ENCODE peak calls at places on chromosomes 7 and 10, in eight cellular contexts. H, S, U, T, E, M, P and W are unnamed samples.

GRCh38 chr10:25639646-25640045 is 294.4 kb upstream of the MYO3A start:
- DNase-seq in P (no peak), M (peak; percentile 2), U (no peak), S (no peak), H (no peak), E (no peak), T (no peak), W (no peak)

GRCh38 chr10:132849546-132850031 is 63.6 kb upstream of the NKX6-2 start:
- DNase-seq in U (peak; percentile 2), M (no peak), H (peak; percentile 18), S (no peak), T (no peak), P (no peak), E (no peak), W (no peak)

GRCh38 chr7:106199813-106200364 is 84.9 kb downstream of the NAMPT start:
- DNase-seq in P (no peak), H (no peak), T (no peak), U (no peak), M (no peak), S (no peak), E (no peak), W (no peak)

GRCh38 chr7:80721880-80722595 is 83.6 kb downstream of the CD36 start:
- DNase-seq in U (no peak), P (no peak), E (peak; percentile 63), H (no peak), T (peak; percentile 82), S (peak; percentile 31), M (peak; percentile 72), W (no peak)

GRCh38 chr7:117248810-117249209 is 74.0 kb downstream of the WNT2 start:
- DNase-seq in S (peak; percentile 29), T (no peak), P (no peak), E (no peak), H (peak; percentile 48), U (no peak), M (no peak), W (no peak)

GRCh38 chr10:122637371-122637770 is 62.3 kb downstream of the C10orf120 start:
- DNase-seq in H (peak; percentile 59), U (no peak), T (no peak), E (no peak), S (no peak), P (no peak), M (no peak), W (no peak)

GRCh38 chr7:46939089-46939488 is 642.8 kb downstream of the TNS3 start:
- DNase-seq in U (no peak), H (no peak), T (no peak), E (no peak), S (no peak), P (no peak), M (no peak), W (no peak)

GRCh38 chr7:134724606-134725005 is 54.8 kb upstream of the CALD1 start:
- DNase-seq in H (no peak), S (no peak), M (peak; percentile 53), U (no peak), T (peak; percentile 49), E (peak; percentile 48), P (peak; percentile 29), W (peak; percentile 8)

GRCh38 chr7:137539111-137539715 is 195.7 kb upstream of the PTN start:
- DNase-seq in P (no peak), S (no peak), M (peak; percentile 63), E (no peak), H (no peak), T (peak; percentile 93), U (no peak), W (no peak)

GRCh38 chr10:7891634-7892033 is 73.3 kb downstream of the TAF3 start:
- DNase-seq in T (no peak), P (no peak), U (no peak), M (no peak), E (no peak), S (no peak), H (no peak), W (no peak)

GRCh38 chr10:89224697-89225443 is 17.8 kb upstream of the CH25H start:
- DNase-seq in M (no peak), E (no peak), P (peak; percentile 64), S (no peak), U (no peak), H (peak; percentile 60), T (no peak), W (peak; percentile 35)

GRCh38 chr10:24916365-24916764 is 36.0 kb downstream of the PRTFDC1 start:
- DNase-seq in S (no peak), U (no peak), H (no peak), P (no peak), T (no peak), E (no peak), M (no peak), W (no peak)

GRCh38 chr7:44431091-44431608 is 59.3 kb downstream of the NUDCD3 start:
- DNase-seq in E (no peak), H (no peak), T (no peak), P (peak; percentile 19), M (peak; percentile 9), U (peak; percentile 36), S (no peak), W (peak; percentile 16)

GRCh38 chr7:31102151-31102972 is 50.3 kb downstream of the ADCYAP1R1 start:
- DNase-seq in E (no peak), S (no peak), P (no peak), U (no peak), H (peak; percentile 19), T (no peak), M (no peak), W (no peak)

DNA sequence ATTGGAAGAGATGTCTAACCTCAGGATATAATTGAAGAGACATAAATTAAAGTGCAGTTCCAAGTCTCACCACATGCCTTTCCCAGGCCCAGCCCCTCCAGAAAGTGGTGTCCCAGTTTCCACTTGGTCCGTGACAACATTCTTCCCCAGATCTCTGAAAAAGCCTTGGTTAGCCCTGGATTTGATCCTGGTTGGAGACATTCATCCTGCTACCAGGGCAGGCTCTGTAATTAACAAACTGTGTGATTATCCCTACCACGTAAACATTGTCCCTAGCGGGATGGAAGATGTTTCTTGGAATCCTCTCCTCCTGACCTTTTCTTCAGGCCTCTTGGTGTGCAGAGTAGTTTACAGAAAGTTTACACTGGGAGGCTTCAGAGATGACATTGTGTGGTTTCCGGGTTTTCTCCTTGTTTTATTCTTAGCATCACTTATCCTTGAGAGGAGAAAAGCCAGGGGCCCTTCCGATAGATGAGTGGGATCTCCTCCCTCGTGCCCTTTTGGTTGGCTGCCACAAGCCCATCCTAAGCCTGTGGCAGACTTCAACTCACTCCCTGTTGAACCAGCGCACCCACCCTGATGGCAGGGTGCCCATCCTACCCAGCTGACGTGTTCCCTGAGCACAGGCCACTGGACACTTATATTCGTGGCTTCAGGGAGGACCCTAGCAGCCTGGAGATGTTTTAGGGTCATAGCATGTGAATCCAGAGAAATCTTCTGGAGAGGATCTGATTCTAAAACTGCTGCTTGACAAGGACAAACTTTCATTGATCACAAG is 83.9 kb downstream of the COL13A1 start:
- DNase-seq in U (no peak), E (no peak), S (no peak), M (peak; percentile 48), H (no peak), T (no peak), P (no peak), W (no peak)
- TF ChIP-seq CTCF in U (no peak), E (no peak), S (peak; percentile 18), M (peak; percentile 64), H (peak; percentile 19), T (peak; percentile 65), P (peak; percentile 88), W (peak; percentile 26)

GRCh38 chr10:49412571-49412970 is 16.7 kb upstream of the DRGX start:
- DNase-seq in T (no peak), M (no peak), E (no peak), S (no peak), U (no peak), H (no peak), P (no peak), W (no peak)

GRCh38 chr10:49409755-49410154 is 13.9 kb upstream of the DRGX start:
- DNase-seq in S (no peak), M (peak; percentile 51), E (no peak), P (no peak), T (no peak), U (no peak), H (no peak), W (no peak)

GRCh38 chr10:49407552-49408137 is 11.8 kb upstream of the DRGX start:
- DNase-seq in E (peak; percentile 57), P (peak; percentile 92), H (peak; percentile 82), U (peak; percentile 74), T (peak; percentile 72), S (peak; percentile 76), M (peak; percentile 99), W (peak; percentile 64)

GRCh38 chr10:49410365-49411074 is 14.6 kb upstream of the DRGX start:
- DNase-seq in S (no peak), H (no peak), P (no peak), E (no peak), M (peak; percentile 46), U (no peak), T (no peak), W (no peak)

DNA sequence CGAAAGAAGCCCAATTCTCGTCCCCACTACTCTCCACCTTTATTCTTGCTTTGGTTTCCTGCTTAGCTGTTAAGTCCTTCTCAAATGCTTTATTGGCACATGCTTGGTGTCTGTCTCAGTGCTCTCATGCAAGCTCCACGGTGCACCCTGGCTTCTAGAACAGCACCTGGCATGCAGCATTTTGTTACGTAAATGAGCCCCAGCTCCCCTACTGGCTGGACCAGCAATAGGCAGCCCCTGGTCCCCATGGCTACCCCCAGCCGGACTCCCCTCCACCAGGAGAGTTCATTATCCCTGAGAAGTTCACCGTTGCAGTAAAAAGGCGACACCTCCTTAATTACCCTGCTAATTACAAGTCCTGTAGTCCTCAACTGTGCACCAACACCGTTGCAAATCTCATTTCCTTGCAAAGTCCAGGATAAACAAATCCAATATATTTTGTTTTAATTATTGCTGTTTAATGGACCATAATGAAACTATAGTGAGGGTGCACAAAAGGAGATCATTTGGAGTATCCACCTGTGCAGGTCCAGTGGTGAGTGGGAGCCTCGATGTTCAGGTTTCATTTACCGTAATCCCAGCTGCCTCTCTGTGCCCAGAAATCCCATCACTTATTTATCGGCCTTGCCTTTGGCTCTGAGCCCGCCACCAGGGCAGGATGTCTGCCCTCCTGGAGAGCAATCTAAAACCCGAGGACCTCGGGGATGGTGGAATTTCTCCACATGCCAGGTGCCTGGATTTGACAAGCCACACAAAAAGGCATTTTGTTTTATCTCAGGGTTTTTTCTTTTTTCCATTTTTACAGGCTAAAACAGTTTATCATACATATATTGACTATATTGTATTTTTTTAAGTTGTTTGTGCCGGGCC is 12.8 kb upstream of the DRGX start:
- DNase-seq in S (no peak), H (no peak), U (no peak), T (no peak), E (peak; percentile 16), M (peak; percentile 64), P (no peak), W (no peak)
- TF ChIP-seq CTCF in S (no peak), H (no peak), U (no peak), T (peak; percentile 65), E (peak; percentile 48), M (peak; percentile 95), P (no peak), W (no peak)

DNA sequence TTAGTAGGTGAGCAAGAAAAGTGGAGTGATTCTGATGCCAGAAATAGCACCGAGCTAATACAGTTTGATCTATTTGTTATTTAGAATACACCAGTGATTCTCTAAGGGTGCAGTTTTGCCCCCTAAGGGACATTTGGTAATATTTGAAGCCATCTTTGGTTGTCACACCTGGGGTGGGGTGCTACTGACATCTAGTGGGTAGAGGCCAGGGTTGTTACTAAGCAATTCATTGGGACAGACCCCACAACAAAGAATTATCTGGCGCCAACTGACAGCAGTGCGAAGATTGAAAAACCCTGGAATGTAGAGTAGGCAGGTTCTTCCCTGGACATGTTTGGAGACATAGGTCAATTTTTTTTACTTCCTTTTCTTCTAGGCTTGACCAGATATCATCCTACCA is 14.6 kb downstream of the PALS2 start:
- DNase-seq in H (no peak), M (peak; percentile 33), P (peak; percentile 43), S (no peak), U (peak; percentile 67), E (no peak), T (no peak), W (no peak)
- TF ChIP-seq CTCF in H (peak; percentile 40), M (peak; percentile 63), P (peak; percentile 37), S (no peak), U (peak; percentile 97), E (peak; percentile 79), T (peak; percentile 63), W (peak; percentile 79)

GRCh38 chr10:80471009-80471408 is 16.9 kb downstream of the TSPAN14 start:
- DNase-seq in H (no peak), P (no peak), S (no peak), E (no peak), M (no peak), U (peak; percentile 37), T (no peak), W (no peak)
- TF ChIP-seq CTCF in H (no peak), P (no peak), S (no peak), E (no peak), M (no peak), U (no peak), T (no peak), W (no peak)